ENCODE peak calls at places on chromosomes 7 and 10, in six cellular contexts. O is colonic mucosa, R is adrenal gland, X is prostate gland, P is osteoblast, I is lower lobe of right lung. J is an unnamed sample.

GRCh38 chr7:78172138-78172887 is 373.7 kb downstream of the PHTF2 start:
- DNase-seq in X (no peak), I (no peak), R (no peak), O (no peak), P (no peak), J (no peak)

GRCh38 chr7:125355899-125356298 is 426.3 kb upstream of the POT1 start:
- DNase-seq in O (no peak), R (no peak), P (no peak), X (no peak), I (no peak), J (no peak)

GRCh38 chr10:59465089-59465488 is 102.7 kb upstream of the FAM13C start:
- DNase-seq in R (peak; percentile 31), P (peak; percentile 30), X (no peak), O (no peak), I (no peak), J (peak; percentile 13)

GRCh38 chr10:133280391-133281059 is 3.9 kb upstream of the ADAM8 start:
- DNase-seq in O (no peak), P (peak; percentile 87), I (no peak), R (no peak), X (no peak), J (no peak)

GRCh38 chr10:11263039-11263345 is 245.3 kb downstream of the CELF2 start:
- DNase-seq in I (no peak), O (no peak), R (no peak), X (no peak), P (no peak), J (no peak)

GRCh38 chr10:106401161-106401560 is 763.3 kb downstream of the SORCS1 start:
- DNase-seq in X (no peak), P (no peak), I (no peak), R (no peak), O (no peak), J (no peak)

GRCh38 chr7:16504019-16504418 is 22.6 kb upstream of the LRRC72 start:
- DNase-seq in P (peak; percentile 60), I (no peak), R (no peak), X (no peak), O (no peak), J (no peak)

GRCh38 chr10:11425288-11425595 is 186.2 kb downstream of the USP6NL start:
- DNase-seq in R (no peak), X (no peak), I (no peak), O (no peak), P (no peak), J (no peak)

GRCh38 chr7:1725199-1725701 is 55.2 kb downstream of the ELFN1 start:
- DNase-seq in O (no peak), I (no peak), P (peak; percentile 79), R (no peak), X (no peak), J (peak; percentile 89)

GRCh38 chr10:97278491-97278989 is 13.9 kb downstream of the ARHGAP19 start:
- DNase-seq in R (no peak), P (no peak), X (no peak), I (no peak), O (no peak), J (no peak)

GRCh38 chr7:151963895-151964870 is 7.9 kb downstream of the GALNTL5 start:
- DNase-seq in X (no peak), I (no peak), R (no peak), P (no peak), O (no peak), J (no peak)

GRCh38 chr10:84348431-84348830 is 20.0 kb downstream of the CCSER2 start:
- DNase-seq in P (peak; percentile 91), O (no peak), X (no peak), I (no peak), R (no peak), J (no peak)

GRCh38 chr10:91536790-91537189 is 96.1 kb downstream of the PPP1R3C start:
- DNase-seq in X (no peak), R (no peak), O (no peak), I (no peak), P (no peak), J (no peak)

GRCh38 chr10:8033812-8034665 is 20.4 kb upstream of the GATA3 start:
- DNase-seq in P (peak; percentile 75), I (no peak), R (no peak), O (no peak), X (no peak), J (no peak)

GRCh38 chr10:101297901-101298451 is 56.0 kb upstream of the BTRC start:
- DNase-seq in P (peak; percentile 94), O (peak; percentile 62), X (peak; percentile 39), I (peak; percentile 72), R (peak; percentile 77), J (peak; percentile 91)

GRCh38 chr7:135509589-135509838 is 388 bp downstream of the CNOT4 start:
- DNase-seq in X (no peak), I (no peak), P (peak; percentile 86), R (no peak), O (no peak), J (no peak)

GRCh38 chr7:54349259-54349658 is 192.9 kb upstream of the VSTM2A start:
- DNase-seq in R (no peak), P (no peak), X (no peak), I (no peak), O (no peak), J (no peak)

GRCh38 chr7:133795061-133795460 is 332.1 kb upstream of the LRGUK start:
- DNase-seq in I (no peak), O (no peak), X (no peak), P (no peak), R (no peak), J (no peak)

GRCh38 chr10:131231965-131232541 is 79.5 kb downstream of the TCERG1L start:
- DNase-seq in X (no peak), P (peak; percentile 25), R (no peak), I (peak; percentile 33), O (no peak), J (no peak)

GRCh38 chr7:75536491-75536890 is 44.4 kb downstream of the SPDYE5 start:
- DNase-seq in O (no peak), X (no peak), P (no peak), R (no peak), I (no peak), J (no peak)

GRCh38 chr10:77746313-77746712 is 108.7 kb upstream of the KCNMA1 start:
- DNase-seq in I (no peak), X (no peak), P (no peak), R (no peak), O (no peak), J (no peak)

GRCh38 chr10:119270893-119271361 is 63.6 kb downstream of the GRK5 start:
- DNase-seq in O (peak; percentile 83), I (peak; percentile 92), R (peak; percentile 72), X (no peak), P (no peak), J (no peak)

GRCh38 chr10:124996854-124997215 is 54.9 kb downstream of the ZRANB1 start:
- DNase-seq in I (peak; percentile 42), X (no peak), O (no peak), R (no peak), P (peak; percentile 82), J (no peak)

GRCh38 chr7:129053938-129054437 is 923 bp downstream of the TNPO3 start:
- DNase-seq in O (no peak), P (peak; percentile 70), I (no peak), R (no peak), X (no peak), J (no peak)

GRCh38 chr7:27375958-27376357 is 133.4 kb downstream of the EVX1 start:
- DNase-seq in O (no peak), R (no peak), I (no peak), P (no peak), X (no peak), J (no peak)

DNA sequence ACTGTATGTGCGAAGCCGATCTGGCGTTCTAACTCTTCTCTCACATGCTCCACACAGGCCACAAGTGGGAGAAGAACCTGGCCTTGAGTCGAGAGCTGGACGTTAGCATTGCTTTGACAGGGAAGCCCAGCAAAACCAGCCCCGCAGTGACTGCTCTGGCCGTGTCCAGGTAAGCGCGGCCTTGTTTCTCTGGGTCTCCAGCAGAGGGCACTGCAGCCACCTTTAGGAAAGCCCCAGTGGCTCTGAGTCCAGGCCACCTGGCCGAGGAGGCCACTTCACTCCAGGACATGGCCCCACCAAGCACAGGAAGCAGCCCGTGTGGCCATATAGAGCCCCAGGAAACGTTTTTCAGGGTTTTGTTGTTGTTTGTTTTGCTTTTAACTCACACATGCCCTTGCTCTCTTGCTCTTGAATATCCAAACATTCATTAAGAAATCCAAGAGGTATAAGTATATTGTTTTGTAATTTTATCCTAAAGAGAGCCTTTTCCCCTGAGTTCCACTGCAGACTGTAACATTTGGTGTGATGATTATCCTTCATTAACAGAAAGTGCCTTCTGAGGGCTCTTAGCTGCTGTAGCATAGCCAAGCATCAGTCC is 41.8 kb upstream of the LRRC18 start:
- DNase-seq in O (peak; percentile 51), R (peak; percentile 81), P (peak; percentile 91), I (peak; percentile 76), X (peak; percentile 23), J (peak; percentile 77)
- TF ChIP-seq CTCF in O (peak; percentile 74), R (peak; percentile 91), P (peak; percentile 84), I (peak; percentile 78), X (peak; percentile 67), J (peak; percentile 94)

DNA sequence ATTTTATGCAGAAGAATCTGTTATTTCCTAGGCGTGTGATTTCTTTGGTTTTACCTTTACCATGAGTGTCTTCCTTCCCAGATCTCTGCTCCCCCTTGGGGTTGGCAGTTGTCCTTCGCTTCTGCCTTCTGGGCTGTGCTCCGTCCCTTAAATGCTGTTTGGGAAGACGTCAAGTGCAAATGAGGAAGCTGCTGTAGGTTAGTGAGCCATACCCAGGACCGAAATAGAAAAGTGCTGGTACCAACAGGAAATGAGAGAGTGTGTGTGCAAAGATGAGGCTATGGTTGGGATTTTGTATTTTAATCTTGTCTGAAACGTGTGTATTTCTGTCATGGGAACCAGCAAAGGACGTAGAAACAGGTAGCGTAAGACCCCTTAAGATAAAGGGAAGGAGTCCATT is 299.7 kb downstream of the KLF6 start:
- DNase-seq in R (no peak), O (no peak), P (peak; percentile 15), I (no peak), X (no peak), J (no peak)
- H3K4me3 ChIP-seq in R (no peak overlapping the region), O (no peak overlapping the region), P (no peak overlapping the region), I (no peak overlapping the region), X (no peak overlapping the region), J (no peak overlapping the region)

GRCh38 chr10:113138937-113139585 is 189.0 kb downstream of the TCF7L2 start:
- DNase-seq in O (no peak), R (no peak), P (no peak), X (no peak), I (no peak), J (no peak)
- H3K27ac ChIP-seq in O (no peak overlapping the region), R (no peak overlapping the region), P (no peak overlapping the region), X (no peak overlapping the region), I (no peak overlapping the region), J (no peak overlapping the region)

GRCh38 chr7:104137971-104138370 is 69.8 kb downstream of the ORC5 start:
- DNase-seq in R (no peak), I (no peak), O (no peak), X (no peak), P (peak; percentile 39), J (no peak)

GRCh38 chr7:104135760-104136558 is 71.9 kb downstream of the ORC5 start:
- DNase-seq in O (no peak), X (no peak), I (no peak), P (no peak), R (no peak), J (no peak)

GRCh38 chr7:104136981-104137380 is 70.8 kb downstream of the ORC5 start:
- DNase-seq in R (no peak), I (no peak), P (no peak), O (no peak), X (no peak), J (no peak)

GRCh38 chr7:104136561-104136960 is 71.3 kb downstream of the ORC5 start:
- DNase-seq in X (no peak), O (no peak), I (no peak), R (no peak), P (no peak), J (no peak)

GRCh38 chr7:104137511-104137910 is 70.3 kb downstream of the ORC5 start:
- DNase-seq in I (no peak), R (no peak), X (no peak), P (no peak), O (no peak), J (no peak)
- TF ChIP-seq CTCF in I (no peak), R (no peak), X (no peak), P (no peak), O (no peak), J (no peak)